ENCODE peak calls at places on chromosomes 16 and 17, in seven cellular contexts. A is stimulated activated effector memory CD8-positive, alpha-beta T cell treated with anti-CD3 and anti-CD28 coated beads, Interleukin-12 subunit alpha, Interleukin-12 subunit beta, amount 100 ng/mL, for 72 hours; F is lower leg skin; Q is activated T-cell treated with anti-CD3 and anti-CD28 coated beads, Interleukin-2, amount 50 U/mL, for 72 hours; P is T-helper 1 cell; R is transverse colon; S is HFF-Myc. N is an unnamed sample.

GRCh38 chr17:48294989-48295892 is 134.8 kb downstream of the SKAP1 start:
- DNase-seq in A (no peak), F (no peak), Q (peak), P (peak), R (no peak), S (peak), N (no peak)

GRCh38 chr16:14113344-14113743 is 42.2 kb downstream of the MRTFB start:
- DNase-seq in A (no peak), F (no peak), Q (no peak), P (no peak), R (no peak), S (no peak), N (no peak)

GRCh38 chr17:78986048-78986648 is 6.4 kb upstream of the LGALS3BP start:
- DNase-seq in A (no peak), F (no peak), Q (no peak), P (peak), R (peak), S (no peak), N (no peak)

GRCh38 chr16:22220076-22220453 is 14.0 kb downstream of the EEF2K start:
- DNase-seq in A (no peak), F (no peak), Q (no peak), P (no peak), R (peak), S (no peak), N (no peak)

GRCh38 chr16:67942200-67942509 is 1.8 kb downstream of the LCAT start:
- DNase-seq in A (no peak), F (no peak), Q (peak), P (peak), R (no peak), S (no peak), N (peak)

GRCh38 chr17:76560877-76561221 is 21.0 kb downstream of the PRCD start:
- DNase-seq in A (no peak), F (no peak), Q (no peak), P (no peak), R (no peak), S (no peak), N (no peak)

GRCh38 chr16:48232459-48233040 is 11.6 kb upstream of the LONP2 start:
- DNase-seq in A (no peak), F (no peak), Q (peak), P (peak), R (no peak), S (no peak), N (peak)

GRCh38 chr16:80540516-80541305 is at the start of gene DYNLRB2:
- DNase-seq in A (peak), F (peak), Q (peak), P (peak), R (peak), S (peak), N (peak)

GRCh38 chr16:57409065-57409464 is 4.5 kb downstream of the CCL17 start:
- DNase-seq in A (no peak), F (no peak), Q (no peak), P (no peak), R (no peak), S (no peak), N (no peak)

GRCh38 chr17:1315891-1316403 is 36.5 kb downstream of the TRARG1 start:
- DNase-seq in A (no peak), F (no peak), Q (no peak), P (no peak), R (no peak), S (no peak), N (no peak)

GRCh38 chr17:60303406-60304099 is 88.4 kb downstream of the USP32 start:
- DNase-seq in A (no peak), F (no peak), Q (no peak), P (no peak), R (no peak), S (no peak), N (no peak)

GRCh38 chr16:4140652-4141051 is 24.4 kb upstream of the ADCY9 start:
- DNase-seq in A (no peak), F (peak), Q (no peak), P (no peak), R (no peak), S (no peak), N (no peak)

GRCh38 chr17:75695830-75696271 is 25.4 kb upstream of the ITGB4 start:
- DNase-seq in A (no peak), F (peak), Q (no peak), P (no peak), R (peak), S (no peak), N (no peak)

GRCh38 chr17:2707721-2708584 is 3.6 kb downstream of the CLUH start:
- DNase-seq in A (no peak), F (no peak), Q (peak), P (no peak), R (peak), S (no peak), N (no peak)

GRCh38 chr17:34443832-34444469 is 80.9 kb upstream of the CCL1 start:
- DNase-seq in A (no peak), F (no peak), Q (peak), P (no peak), R (no peak), S (no peak), N (no peak)

GRCh38 chr16:4868573-4868972 is 21.3 kb downstream of the UBN1 start:
- DNase-seq in A (no peak), F (no peak), Q (no peak), P (no peak), R (no peak), S (no peak), N (no peak)

GRCh38 chr17:76082326-76083251 is 3.6 kb downstream of the ZACN start:
- DNase-seq in A (no peak), F (no peak), Q (no peak), P (no peak), R (no peak), S (no peak), N (no peak)

GRCh38 chr16:64589836-64590235 is 532.0 kb downstream of the CDH11 start:
- DNase-seq in A (no peak), F (no peak), Q (no peak), P (no peak), R (no peak), S (no peak), N (no peak)

GRCh38 chr16:28596115-28596630 is 677 bp downstream of the SULT1A2 start:
- DNase-seq in A (no peak), F (no peak), Q (no peak), P (no peak), R (no peak), S (no peak), N (no peak)

GRCh38 chr17:82058855-82059249 is 6.8 kb downstream of the DUS1L start:
- DNase-seq in A (no peak), F (no peak), Q (no peak), P (no peak), R (no peak), S (no peak), N (no peak)

GRCh38 chr17:30095507-30096244 is 20.9 kb upstream of the NSRP1 start:
- DNase-seq in A (no peak), F (no peak), Q (no peak), P (no peak), R (no peak), S (no peak), N (no peak)

GRCh38 chr17:41648411-41649195 is 24.2 kb upstream of the KRT17 start:
- DNase-seq in A (peak), F (peak), Q (peak), P (peak), R (peak), S (no peak), N (peak)